ENCODE peak calls at places on chromosomes 1 and 21, in six cellular contexts. L is uterus, C is trophoblast cell, J is spleen, Q is GM06990, O is esophagus squamous epithelium. I is an unnamed sample. For H3K27me3, the result is how much of the 10 kb centered on the place peaks cover.

GRCh38 chr1:184186167-184186566 is 134.6 kb downstream of the TSEN15 start:
- DNase-seq in L (no peak), C (no peak), J (no peak), Q (no peak), O (no peak), I (no peak)

GRCh38 chr21:41133896-41134522 is 34.0 kb upstream of the BACE2 start:
- DNase-seq in L (no peak), C (peak), J (no peak), Q (no peak), O (no peak), I (peak)

GRCh38 chr1:174734270-174734669 is 265.5 kb upstream of the CACYBP start:
- DNase-seq in L (no peak), C (no peak), J (no peak), Q (no peak), O (no peak), I (no peak)

GRCh38 chr1:117013310-117013850 is 11.8 kb downstream of the CD101 start:
- DNase-seq in L (no peak), C (peak), J (no peak), Q (no peak), O (no peak), I (no peak)

GRCh38 chr1:68826861-68827260 is 330.0 kb upstream of the DEPDC1 start:
- DNase-seq in L (no peak), C (no peak), J (no peak), Q (no peak), O (no peak), I (no peak)

GRCh38 chr21:45767071-45768006 is 123.8 kb downstream of the PCBP3 start:
- DNase-seq in L (no peak), C (no peak), J (no peak), Q (no peak), O (no peak), I (no peak)

GRCh38 chr1:26318338-26319064 is 743 bp downstream of the CD52 start:
- DNase-seq in L (no peak), C (no peak), J (peak), Q (peak), O (no peak), I (no peak)

GRCh38 chr1:101236546-101237228 is at the start of gene S1PR1:
- DNase-seq in L (peak), C (peak), J (peak), Q (peak), O (no peak), I (no peak)

GRCh38 chr1:116465477-116465844 is 92.4 kb downstream of the ATP1A1 start:
- DNase-seq in L (no peak), C (no peak), J (no peak), Q (no peak), O (no peak), I (no peak)

GRCh38 chr21:31284797-31285397 is 59.2 kb downstream of the TIAM1 start:
- DNase-seq in L (no peak), C (no peak), J (no peak), Q (no peak), O (no peak), I (no peak)

GRCh38 chr1:241640149-241640866 is at the start of the genes CHML and OPN3:
- DNase-seq in L (peak), C (peak), J (peak), Q (peak), O (peak), I (peak)

GRCh38 chr1:189787201-189787600 is 690.5 kb downstream of the BRINP3 start:
- DNase-seq in L (no peak), C (peak), J (no peak), Q (no peak), O (no peak), I (peak)

GRCh38 chr21:42159560-42160110 is 59.3 kb upstream of the ABCG1 start:
- DNase-seq in L (no peak), C (no peak), J (no peak), Q (no peak), O (no peak), I (no peak)

GRCh38 chr1:205510951-205511330 is 6.5 kb downstream of the CDK18 start:
- DNase-seq in L (no peak), C (no peak), J (no peak), Q (no peak), O (no peak), I (no peak)

GRCh38 chr21:41665766-41666595 is 100.9 kb downstream of the RIPK4 start:
- DNase-seq in L (no peak), C (no peak), J (peak), Q (no peak), O (no peak), I (no peak)

GRCh38 chr1:35558374-35559316 is 1.0 kb downstream of the NCDN start:
- DNase-seq in L (no peak), C (no peak), J (peak), Q (no peak), O (no peak), I (no peak)

GRCh38 chr1:206739411-206740076 is 31.0 kb upstream of the IL19 start:
- DNase-seq in L (no peak), C (peak), J (no peak), Q (peak), O (no peak), I (peak)

GRCh38 chr1:26700711-26701110 is 4.9 kb downstream of the ARID1A start:
- DNase-seq in L (no peak), C (no peak), J (no peak), Q (no peak), O (no peak), I (no peak)

GRCh38 chr1:116855788-116856187 is 53.9 kb upstream of the PTGFRN start:
- DNase-seq in L (no peak), C (no peak), J (no peak), Q (no peak), O (no peak), I (no peak)

GRCh38 chr1:10508511-10508951 is 33.8 kb downstream of the PEX14 start:
- DNase-seq in L (no peak), C (no peak), J (no peak), Q (no peak), O (no peak), I (no peak)

GRCh38 chr1:89878256-89878655 is 57.4 kb downstream of the LRRC8D start:
- DNase-seq in L (no peak), C (no peak), J (no peak), Q (no peak), O (no peak), I (no peak)

GRCh38 chr1:162301696-162302095 is 75.0 kb downstream of the SPATA46 start:
- DNase-seq in L (no peak), C (peak), J (no peak), Q (no peak), O (no peak), I (no peak)

GRCh38 chr1:182580736-182581135 is 8.3 kb downstream of the RNASEL start:
- DNase-seq in L (no peak), C (no peak), J (no peak), Q (no peak), O (no peak), I (no peak)

GRCh38 chr1:31764307-31765040 is at the start of gene ADGRB2:
- DNase-seq in L (no peak), C (peak), J (no peak), Q (no peak), O (no peak), I (no peak)

GRCh38 chr1:15276691-15277090 is 29.7 kb downstream of the FHAD1 start:
- DNase-seq in L (no peak), C (no peak), J (peak), Q (no peak), O (no peak), I (no peak)

GRCh38 chr1:37134599-37134998 is 100.3 kb upstream of the GRIK3 start:
- DNase-seq in L (no peak), C (no peak), J (no peak), Q (no peak), O (no peak), I (no peak)

GRCh38 chr1:4711944-4712343 is 57.5 kb downstream of the AJAP1 start:
- DNase-seq in L (no peak), C (no peak), J (no peak), Q (no peak), O (no peak), I (no peak)

GRCh38 chr1:42825058-42825851 is 8.1 kb upstream of the SVBP start:
- DNase-seq in L (no peak), C (no peak), J (no peak), Q (no peak), O (no peak), I (peak)

GRCh38 chr1:203320546-203321272 is 15.4 kb downstream of the BTG2 start:
- DNase-seq in L (peak), C (peak), J (peak), Q (peak), O (peak), I (peak)

GRCh38 chr1:242426271-242426905 is 98.1 kb downstream of the PLD5 start:
- DNase-seq in L (no peak), C (no peak), J (no peak), Q (no peak), O (no peak), I (no peak)

GRCh38 chr1:236524142-236524891 is 535 bp downstream of the LGALS8 start:
- DNase-seq in L (peak), C (peak), J (no peak), Q (peak), O (no peak), I (peak)

GRCh38 chr1:32867151-32867550 is 3.6 kb downstream of the FNDC5 start:
- DNase-seq in L (no peak), C (no peak), J (no peak), Q (no peak), O (no peak), I (no peak)

GRCh38 chr1:172469717-172470116 is 25.8 kb upstream of the PIGC start:
- DNase-seq in L (no peak), C (no peak), J (no peak), Q (no peak), O (no peak), I (no peak)

GRCh38 chr1:67170751-67171573 is 4.7 kb downstream of the IL23R start:
- DNase-seq in L (no peak), C (no peak), J (no peak), Q (no peak), O (no peak), I (peak)

GRCh38 chr1:7267493-7267892 is 482.2 kb downstream of the CAMTA1 start:
- DNase-seq in L (no peak), C (no peak), J (no peak), Q (no peak), O (no peak), I (no peak)

GRCh38 chr1:198575715-198576641 is 35.5 kb upstream of the ATP6V1G3 start:
- DNase-seq in L (no peak), C (no peak), J (no peak), Q (peak), O (no peak), I (no peak)

GRCh38 chr1:200037904-200038644 is 10.6 kb downstream of the NR5A2 start:
- DNase-seq in L (no peak), C (no peak), J (no peak), Q (no peak), O (no peak), I (peak)
- H3K27me3 ChIP-seq in L (half or more), C (half or more), J (half or more), Q (under half), O (half or more), I (half or more)

GRCh38 chr1:156414440-156415064 is 45.5 kb downstream of the RHBG start:
- DNase-seq in L (no peak), C (peak), J (no peak), Q (no peak), O (no peak), I (no peak)
- H3K27me3 ChIP-seq in L (under half), C (under half), J (half or more), Q (under half), O (under half), I (under half)

GRCh38 chr1:179153217-179153616 is 71.3 kb downstream of the TOR3A start:
- DNase-seq in L (no peak), C (no peak), J (no peak), Q (no peak), O (no peak), I (no peak)

GRCh38 chr1:179156026-179156425 is 73.5 kb downstream of the ABL2 start:
- DNase-seq in L (no peak), C (peak), J (no peak), Q (no peak), O (no peak), I (no peak)

GRCh38 chr1:179154437-179154836 is 72.6 kb downstream of the TOR3A start:
- DNase-seq in L (no peak), C (no peak), J (no peak), Q (no peak), O (no peak), I (no peak)

GRCh38 chr1:179156708-179157107 is 72.8 kb downstream of the ABL2 start:
- DNase-seq in L (no peak), C (no peak), J (no peak), Q (no peak), O (no peak), I (no peak)

DNA sequence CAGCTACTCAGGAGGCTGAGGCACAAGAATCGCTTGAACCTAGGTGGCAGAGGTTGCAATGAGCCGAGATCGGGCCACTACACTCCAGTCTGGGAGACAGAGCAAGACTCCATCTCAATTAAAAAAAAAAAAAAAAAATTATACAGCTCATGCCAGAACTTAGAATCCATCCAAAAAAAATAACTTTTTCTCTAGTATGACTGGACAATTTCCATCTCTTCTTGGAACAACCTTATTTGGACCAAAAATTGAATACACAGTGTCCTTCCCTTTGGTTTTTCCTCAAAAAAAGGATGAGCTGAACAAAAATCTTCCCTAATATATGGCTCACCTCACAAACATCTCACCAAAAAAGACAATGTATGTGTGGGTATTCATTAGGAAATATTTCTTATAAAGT is 73.7 kb downstream of the TOR3A start:
- DNase-seq in L (no peak), C (no peak), J (no peak), Q (no peak), O (no peak), I (no peak)
- H3K27me3 ChIP-seq in L (under half), C (under half), J (under half), Q (under half), O (under half), I (under half)

DNA sequence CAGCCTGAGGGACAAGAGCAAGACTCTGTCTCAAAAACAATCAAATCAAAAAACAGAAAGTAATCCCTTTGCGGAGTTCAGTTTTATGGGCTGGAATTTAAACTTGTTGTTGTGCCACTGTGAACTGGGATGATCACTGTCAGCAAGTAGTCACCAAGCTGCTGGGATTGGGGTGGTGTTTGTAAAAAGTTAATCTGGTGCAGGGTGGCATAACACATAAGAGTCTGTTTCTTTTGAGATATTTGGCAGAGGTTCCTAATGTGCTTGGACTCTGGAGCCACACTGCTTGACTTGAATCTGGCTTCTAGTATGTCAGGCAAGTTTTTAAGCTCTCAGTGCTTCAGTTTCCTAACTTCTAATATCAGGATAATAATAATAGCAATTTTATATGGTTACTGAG is 6.6 kb downstream of the CLIC4 start:
- DNase-seq in L (no peak), C (peak), J (no peak), Q (no peak), O (no peak), I (no peak)
- H3K27me3 ChIP-seq in L (under half), C (under half), J (under half), Q (under half), O (under half), I (under half)